ENCODE peak calls at places on chromosomes 5 and 9, in four cellular contexts. U, A, D and N are unnamed samples.
A peak's percentile ranks its signal among the peaks of the same experiment; 100 is the strongest.

GRCh38 chr9:107693620-107694326 is 204.2 kb upstream of the KLF4 start:
- DNase-seq in A (no peak), U (no peak), D (no peak), N (no peak)

GRCh38 chr5:66209350-66209749 is 65.2 kb downstream of the SREK1 start:
- DNase-seq in D (no peak), U (no peak), A (no peak), N (no peak)

GRCh38 chr5:10932426-10932825 is 171.4 kb upstream of the DAP start:
- DNase-seq in D (no peak), A (no peak), U (no peak), N (no peak)

GRCh38 chr9:86944974-86945867 is 2.1 kb downstream of the GAS1 start:
- DNase-seq in D (no peak), U (no peak), A (no peak), N (no peak)

GRCh38 chr5:2773327-2773726 is 21.9 kb upstream of the IRX2 start:
- DNase-seq in D (no peak), A (no peak), U (no peak), N (no peak)

GRCh38 chr9:35448511-35448910 is 41.4 kb upstream of the RUSC2 start:
- DNase-seq in D (no peak), A (peak; percentile 24), U (no peak), N (no peak)

GRCh38 chr5:139451878-139452660 is 10.5 kb downstream of the ECSCR start:
- DNase-seq in D (no peak), U (no peak), A (no peak), N (no peak)

GRCh38 chr9:7298123-7298522 is 501.5 kb downstream of the DMAC1 start:
- DNase-seq in A (no peak), U (no peak), D (no peak), N (peak; percentile 92)

GRCh38 chr9:98215821-98216220 is 23.4 kb upstream of the CORO2A start:
- DNase-seq in U (peak; percentile 21), D (no peak), A (no peak), N (no peak)

GRCh38 chr9:27655454-27655853 is 82.2 kb upstream of the C9orf72 start:
- DNase-seq in D (no peak), U (no peak), A (no peak), N (no peak)

GRCh38 chr9:29211681-29212589 is 1638.7 kb upstream of the C9orf72 start:
- DNase-seq in A (peak; percentile 12), D (no peak), U (peak; percentile 69), N (no peak)

GRCh38 chr9:87725356-87725899 is 491 bp upstream of the CTSL start:
- DNase-seq in D (peak; percentile 63), U (no peak), A (no peak), N (no peak)

GRCh38 chr5:65828022-65828421 is 98.4 kb upstream of the ERBIN start:
- DNase-seq in A (no peak), D (no peak), U (no peak), N (no peak)

GRCh38 chr5:153425914-153426313 is 64.6 kb upstream of the GRIA1 start:
- DNase-seq in A (no peak), D (peak; percentile 5), U (peak; percentile 8), N (no peak)

GRCh38 chr9:95313010-95313498 is 4.5 kb downstream of the FANCC start:
- DNase-seq in U (peak; percentile 74), D (no peak), A (peak; percentile 75), N (no peak)

GRCh38 chr5:141383345-141383744 is 803 bp downstream of the PCDHGA7 start:
- DNase-seq in U (no peak), A (no peak), D (no peak), N (no peak)

GRCh38 chr5:121872846-121873245 is 21.2 kb downstream of the FTMT start:
- DNase-seq in A (no peak), U (no peak), D (no peak), N (no peak)

GRCh38 chr5:37717613-37718431 is 122.0 kb downstream of the GDNF start:
- DNase-seq in U (peak; percentile 76), A (peak; percentile 95), D (peak; percentile 55), N (no peak)

GRCh38 chr5:35066260-35066795 is 18.6 kb upstream of the AGXT2 start:
- DNase-seq in A (no peak), D (no peak), U (no peak), N (no peak)
- TF ChIP-seq TARDBP in A (no peak), D (no peak), U (no peak), N (no peak)

DNA sequence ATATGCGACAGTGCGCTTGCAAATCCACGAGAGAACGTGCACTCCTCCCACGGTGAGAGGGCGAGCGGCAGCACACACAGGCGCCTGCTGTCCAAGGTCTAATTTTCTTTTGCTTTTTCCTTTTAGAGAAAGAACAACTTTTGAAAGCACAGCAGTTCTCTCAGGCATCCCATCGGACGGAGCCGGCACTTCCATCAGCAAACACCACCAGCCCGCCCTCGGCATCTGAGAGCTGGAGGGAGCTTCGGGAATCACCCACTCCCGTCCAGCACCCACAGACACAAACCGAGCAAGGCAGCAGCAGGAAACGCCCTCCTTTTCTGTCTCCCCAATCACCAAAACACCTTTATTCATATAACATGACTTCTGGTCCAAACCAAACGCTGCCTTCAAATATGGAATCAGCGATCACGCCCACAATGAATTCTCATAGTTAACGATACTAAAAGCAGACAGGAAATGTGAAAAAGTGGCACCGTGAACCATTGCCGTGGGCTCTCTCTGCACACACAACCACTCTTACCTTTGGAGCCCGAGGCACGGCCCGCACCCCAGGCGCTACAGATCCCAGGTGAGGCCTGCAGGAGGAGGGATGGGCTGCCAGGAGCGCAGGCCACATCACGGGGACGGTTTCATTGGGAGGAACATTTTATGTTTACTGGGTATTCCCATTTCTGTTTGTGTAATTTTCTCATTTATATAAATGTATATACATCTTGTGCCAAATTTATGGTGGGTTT is 14.2 kb downstream of the LPCAT1 start:
- DNase-seq in D (no peak), A (no peak), U (no peak), N (no peak)
- TF ChIP-seq TARDBP in D (no peak), A (no peak), U (no peak), N (no peak)

GRCh38 chr5:131303537-131303936 is 39.7 kb downstream of the CDC42SE2 start:
- DNase-seq in U (no peak), A (no peak), D (no peak), N (no peak)

GRCh38 chr5:131302506-131302905 is 38.7 kb downstream of the CDC42SE2 start:
- DNase-seq in U (no peak), D (no peak), A (no peak), N (no peak)

GRCh38 chr5:131305138-131305650 is 41.3 kb downstream of the CDC42SE2 start:
- DNase-seq in D (peak; percentile 10), A (no peak), U (no peak), N (no peak)

GRCh38 chr5:131305906-131306305 is 42.1 kb downstream of the CDC42SE2 start:
- DNase-seq in U (no peak), A (no peak), D (peak; percentile 12), N (no peak)

GRCh38 chr5:131304414-131304813 is 40.6 kb downstream of the CDC42SE2 start:
- DNase-seq in A (no peak), U (no peak), D (no peak), N (no peak)
- TF ChIP-seq TARDBP in A (no peak), U (no peak), D (no peak), N (no peak)

DNA sequence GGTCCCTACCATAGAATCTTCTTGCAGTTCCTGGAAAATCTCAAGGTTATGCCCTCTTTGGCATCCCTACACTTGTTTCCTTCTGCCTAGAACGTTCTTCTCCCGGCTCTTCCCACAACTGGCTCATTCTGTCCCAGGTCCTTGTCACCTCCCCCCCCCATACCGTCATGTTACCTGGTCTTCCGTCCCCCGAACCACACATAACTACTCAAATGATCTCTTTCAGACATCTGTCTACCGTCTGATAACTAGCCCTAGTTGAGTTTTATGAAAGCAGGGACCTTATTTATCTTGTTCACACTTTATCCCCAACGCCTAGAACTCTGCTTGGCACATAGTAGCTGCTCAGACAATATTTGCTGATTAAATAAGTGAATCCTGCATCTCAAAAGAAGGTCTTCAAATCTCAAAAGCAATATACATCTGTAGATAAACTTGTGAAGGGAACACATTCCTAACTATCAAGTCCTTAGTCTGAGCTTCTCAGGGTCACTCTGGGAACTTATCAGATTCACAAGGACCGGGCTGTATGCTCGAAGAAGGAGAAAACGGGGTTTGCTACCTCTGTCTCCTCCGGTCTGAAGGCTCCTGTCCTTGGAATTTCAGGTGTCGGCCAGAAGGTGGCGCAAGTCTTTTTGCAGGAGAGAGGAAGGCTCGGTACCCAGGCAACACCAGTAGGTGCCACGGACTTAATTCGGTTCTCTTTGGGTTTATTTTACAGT is 30.0 kb downstream of the LCP2 start:
- DNase-seq in D (peak; percentile 85), U (peak; percentile 85), A (peak; percentile 28), N (peak; percentile 34)
- TF ChIP-seq TARDBP in D (no peak), U (no peak), A (no peak), N (no peak)

DNA sequence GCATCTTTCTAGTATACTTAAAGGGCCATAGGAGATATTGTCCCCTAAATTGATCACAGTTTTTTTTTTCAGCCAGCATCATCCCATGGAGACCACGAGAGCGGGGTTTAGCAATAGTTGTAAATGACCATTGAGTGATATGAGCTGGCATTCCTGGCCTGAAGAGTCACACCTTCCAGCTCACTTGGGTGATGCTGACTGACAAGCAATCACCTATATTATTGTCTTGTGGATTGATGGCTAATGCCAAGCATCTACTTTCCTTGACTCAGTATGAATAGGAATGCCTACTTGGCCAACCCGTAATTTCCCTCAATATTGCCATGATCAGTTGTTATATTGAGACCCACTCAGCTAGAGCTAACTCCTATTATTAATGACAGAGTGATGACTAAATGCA is 70.5 kb downstream of the ADAMTSL1 start:
- DNase-seq in D (no peak), A (no peak), U (no peak), N (no peak)
- TF ChIP-seq TARDBP in D (no peak), A (no peak), U (no peak), N (no peak)